ENCODE peak calls at places on chromosome 15, in eight cellular contexts. One of them, this sample, is unnamed.

GRCh38 chr15:96333194-96334016 is 2.9 kb downstream of the NR2F2 start:
- DNase-seq in fibroblast of the aortic adventitia: peak; percentile 42
- DNase-seq in lower lobe of right lung: peak; percentile 57
- DNase-seq in esophagus muscularis mucosa: peak; percentile 91
- DNase-seq in pancreas: peak; percentile 82
- DNase-seq in GM23338: peak; percentile 87
- DNase-seq in WERI-Rb-1: no peak
- DNase-seq in psoas muscle: peak; percentile 78
- DNase-seq in this sample: no peak

GRCh38 chr15:86236721-86237121 is 157.1 kb downstream of the AGBL1 start:
- DNase-seq in fibroblast of the aortic adventitia: no peak
- DNase-seq in lower lobe of right lung: no peak
- DNase-seq in esophagus muscularis mucosa: no peak
- DNase-seq in pancreas: no peak
- DNase-seq in GM23338: peak; percentile 86
- DNase-seq in WERI-Rb-1: no peak
- DNase-seq in psoas muscle: no peak
- DNase-seq in this sample: no peak

GRCh38 chr15:75823860-75824613 is 19.2 kb upstream of the UBE2Q2 start:
- DNase-seq in fibroblast of the aortic adventitia: no peak
- DNase-seq in lower lobe of right lung: no peak
- DNase-seq in esophagus muscularis mucosa: peak; percentile 68
- DNase-seq in pancreas: no peak
- DNase-seq in GM23338: peak; percentile 92
- DNase-seq in WERI-Rb-1: no peak
- DNase-seq in psoas muscle: no peak
- DNase-seq in this sample: no peak

GRCh38 chr15:100393008-100393407 is 51.2 kb upstream of the ADAMTS17 start:
- DNase-seq in fibroblast of the aortic adventitia: no peak
- DNase-seq in lower lobe of right lung: no peak
- DNase-seq in esophagus muscularis mucosa: no peak
- DNase-seq in pancreas: no peak
- DNase-seq in GM23338: no peak
- DNase-seq in WERI-Rb-1: no peak
- DNase-seq in psoas muscle: no peak
- DNase-seq in this sample: no peak

GRCh38 chr15:66720206-66721010 is 18.4 kb downstream of the SMAD6 start:
- DNase-seq in fibroblast of the aortic adventitia: peak; percentile 84
- DNase-seq in lower lobe of right lung: peak; percentile 79
- DNase-seq in esophagus muscularis mucosa: no peak
- DNase-seq in pancreas: no peak
- DNase-seq in GM23338: no peak
- DNase-seq in WERI-Rb-1: no peak
- DNase-seq in psoas muscle: no peak
- DNase-seq in this sample: peak; percentile 77

GRCh38 chr15:98612490-98613110 is 35.7 kb upstream of the IGF1R start:
- DNase-seq in fibroblast of the aortic adventitia: no peak
- DNase-seq in lower lobe of right lung: no peak
- DNase-seq in esophagus muscularis mucosa: peak; percentile 85
- DNase-seq in pancreas: no peak
- DNase-seq in GM23338: no peak
- DNase-seq in WERI-Rb-1: no peak
- DNase-seq in psoas muscle: no peak
- DNase-seq in this sample: no peak

GRCh38 chr15:44801368-44801767 is 65.0 kb downstream of the TRIM69 start:
- DNase-seq in fibroblast of the aortic adventitia: peak; percentile 8
- DNase-seq in lower lobe of right lung: no peak
- DNase-seq in esophagus muscularis mucosa: no peak
- DNase-seq in pancreas: no peak
- DNase-seq in GM23338: no peak
- DNase-seq in WERI-Rb-1: no peak
- DNase-seq in psoas muscle: no peak
- DNase-seq in this sample: no peak

GRCh38 chr15:96262497-96263268 is 67.8 kb upstream of the NR2F2 start:
- DNase-seq in fibroblast of the aortic adventitia: no peak
- DNase-seq in lower lobe of right lung: no peak
- DNase-seq in esophagus muscularis mucosa: peak; percentile 80
- DNase-seq in pancreas: no peak
- DNase-seq in GM23338: no peak
- DNase-seq in WERI-Rb-1: no peak
- DNase-seq in psoas muscle: no peak
- DNase-seq in this sample: no peak

GRCh38 chr15:96325579-96326331 is 4.7 kb upstream of the NR2F2 start:
- DNase-seq in fibroblast of the aortic adventitia: peak; percentile 71
- DNase-seq in lower lobe of right lung: no peak
- DNase-seq in esophagus muscularis mucosa: no peak
- DNase-seq in pancreas: no peak
- DNase-seq in GM23338: peak; percentile 46
- DNase-seq in WERI-Rb-1: no peak
- DNase-seq in psoas muscle: no peak
- DNase-seq in this sample: peak; percentile 55

GRCh38 chr15:64197425-64197824 is 34.6 kb upstream of the PPIB start:
- DNase-seq in fibroblast of the aortic adventitia: peak; percentile 93
- DNase-seq in lower lobe of right lung: no peak
- DNase-seq in esophagus muscularis mucosa: no peak
- DNase-seq in pancreas: no peak
- DNase-seq in GM23338: no peak
- DNase-seq in WERI-Rb-1: no peak
- DNase-seq in psoas muscle: no peak
- DNase-seq in this sample: no peak

GRCh38 chr15:39429898-39430357 is 151.0 kb upstream of the THBS1 start:
- DNase-seq in fibroblast of the aortic adventitia: peak; percentile 97
- DNase-seq in lower lobe of right lung: no peak
- DNase-seq in esophagus muscularis mucosa: no peak
- DNase-seq in pancreas: no peak
- DNase-seq in GM23338: no peak
- DNase-seq in WERI-Rb-1: no peak
- DNase-seq in psoas muscle: no peak
- DNase-seq in this sample: peak; percentile 75

GRCh38 chr15:49083471-49084284 is 37.4 kb upstream of the SECISBP2L start:
- DNase-seq in fibroblast of the aortic adventitia: peak; percentile 45
- DNase-seq in lower lobe of right lung: no peak
- DNase-seq in esophagus muscularis mucosa: no peak
- DNase-seq in pancreas: no peak
- DNase-seq in GM23338: no peak
- DNase-seq in WERI-Rb-1: no peak
- DNase-seq in psoas muscle: no peak
- DNase-seq in this sample: peak; percentile 57

GRCh38 chr15:34889486-34889885 is 80.1 kb downstream of the AQR start:
- DNase-seq in fibroblast of the aortic adventitia: peak; percentile 31
- DNase-seq in lower lobe of right lung: no peak
- DNase-seq in esophagus muscularis mucosa: no peak
- DNase-seq in pancreas: no peak
- DNase-seq in GM23338: no peak
- DNase-seq in WERI-Rb-1: no peak
- DNase-seq in psoas muscle: no peak
- DNase-seq in this sample: peak; percentile 22

GRCh38 chr15:37016287-37016686 is 84.1 kb downstream of the MEIS2 start:
- DNase-seq in fibroblast of the aortic adventitia: peak; percentile 95
- DNase-seq in lower lobe of right lung: no peak
- DNase-seq in esophagus muscularis mucosa: no peak
- DNase-seq in pancreas: no peak
- DNase-seq in GM23338: no peak
- DNase-seq in WERI-Rb-1: no peak
- DNase-seq in psoas muscle: no peak
- DNase-seq in this sample: peak; percentile 70

GRCh38 chr15:68028137-68028771 is 25.9 kb upstream of the PIAS1 start:
- DNase-seq in fibroblast of the aortic adventitia: no peak
- DNase-seq in lower lobe of right lung: no peak
- DNase-seq in esophagus muscularis mucosa: no peak
- DNase-seq in pancreas: no peak
- DNase-seq in GM23338: no peak
- DNase-seq in WERI-Rb-1: no peak
- DNase-seq in psoas muscle: no peak
- DNase-seq in this sample: peak; percentile 19

GRCh38 chr15:39587291-39587909 is 6.5 kb downstream of the THBS1 start:
- DNase-seq in fibroblast of the aortic adventitia: peak; percentile 34
- DNase-seq in lower lobe of right lung: no peak
- DNase-seq in esophagus muscularis mucosa: no peak
- DNase-seq in pancreas: no peak
- DNase-seq in GM23338: no peak
- DNase-seq in WERI-Rb-1: no peak
- DNase-seq in psoas muscle: no peak
- DNase-seq in this sample: peak; percentile 82

GRCh38 chr15:77179541-77179998 is 108.7 kb upstream of the TSPAN3 start:
- DNase-seq in fibroblast of the aortic adventitia: no peak
- DNase-seq in lower lobe of right lung: no peak
- DNase-seq in esophagus muscularis mucosa: no peak
- DNase-seq in pancreas: no peak
- DNase-seq in GM23338: no peak
- DNase-seq in WERI-Rb-1: no peak
- DNase-seq in psoas muscle: no peak
- DNase-seq in this sample: no peak

DNA sequence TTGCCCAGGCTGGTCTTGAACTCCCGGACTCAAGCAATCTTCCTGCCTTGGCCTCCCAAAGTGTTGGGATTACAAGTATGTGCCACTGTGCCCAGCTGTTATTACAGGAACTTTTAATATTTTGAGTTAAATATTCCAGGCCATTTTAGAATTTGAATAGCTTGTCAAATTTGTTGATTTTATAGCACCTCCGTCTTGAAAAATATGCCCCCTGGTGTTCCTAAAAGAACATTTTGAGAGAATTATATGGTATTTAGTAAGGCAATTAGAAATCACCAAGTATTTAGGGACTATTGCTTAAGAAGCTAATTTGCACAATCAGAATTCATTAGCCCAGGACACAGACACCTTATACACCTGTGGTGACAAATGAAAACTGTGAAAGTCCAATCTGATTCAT is 23.7 kb downstream of the PDE8A start:
- DNase-seq in fibroblast of the aortic adventitia: peak; percentile 35
- DNase-seq in lower lobe of right lung: no peak
- DNase-seq in esophagus muscularis mucosa: no peak
- DNase-seq in pancreas: no peak
- DNase-seq in GM23338: no peak
- DNase-seq in WERI-Rb-1: no peak
- DNase-seq in psoas muscle: no peak
- DNase-seq in this sample: no peak
- TF ChIP-seq CTCF in fibroblast of the aortic adventitia: no peak
- TF ChIP-seq CTCF in lower lobe of right lung: no peak
- TF ChIP-seq CTCF in esophagus muscularis mucosa: no peak
- TF ChIP-seq CTCF in pancreas: no peak
- TF ChIP-seq CTCF in GM23338: peak; percentile 33
- TF ChIP-seq CTCF in WERI-Rb-1: no peak
- TF ChIP-seq CTCF in psoas muscle: no peak
- TF ChIP-seq CTCF in this sample: peak; percentile 71

DNA sequence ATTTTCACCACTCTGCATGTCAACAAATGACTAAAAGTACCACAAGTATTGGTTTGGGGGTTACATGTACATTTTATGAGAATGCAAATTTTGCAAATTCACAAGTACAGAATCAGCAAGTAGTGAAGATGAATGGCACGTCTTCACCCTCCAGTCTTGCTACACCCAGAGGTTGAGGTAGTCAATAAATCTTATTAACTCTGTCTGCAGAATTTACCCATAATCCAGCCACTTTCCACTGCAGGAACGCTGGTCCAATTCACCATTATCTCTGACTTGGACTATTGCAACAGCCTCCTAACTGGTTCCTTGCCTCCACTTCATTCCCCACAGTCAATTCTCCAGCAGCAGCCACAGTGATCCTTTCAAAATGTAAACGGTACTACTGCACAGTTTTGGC is 10.6 kb downstream of the PSMA4 start:
- DNase-seq in fibroblast of the aortic adventitia: no peak
- DNase-seq in lower lobe of right lung: no peak
- DNase-seq in esophagus muscularis mucosa: no peak
- DNase-seq in pancreas: no peak
- DNase-seq in GM23338: no peak
- DNase-seq in WERI-Rb-1: no peak
- DNase-seq in psoas muscle: no peak
- DNase-seq in this sample: no peak
- TF ChIP-seq CTCF in fibroblast of the aortic adventitia: no peak
- TF ChIP-seq CTCF in lower lobe of right lung: no peak
- TF ChIP-seq CTCF in esophagus muscularis mucosa: no peak
- TF ChIP-seq CTCF in pancreas: no peak
- TF ChIP-seq CTCF in GM23338: no peak
- TF ChIP-seq CTCF in WERI-Rb-1: no peak
- TF ChIP-seq CTCF in psoas muscle: no peak
- TF ChIP-seq CTCF in this sample: no peak

DNA sequence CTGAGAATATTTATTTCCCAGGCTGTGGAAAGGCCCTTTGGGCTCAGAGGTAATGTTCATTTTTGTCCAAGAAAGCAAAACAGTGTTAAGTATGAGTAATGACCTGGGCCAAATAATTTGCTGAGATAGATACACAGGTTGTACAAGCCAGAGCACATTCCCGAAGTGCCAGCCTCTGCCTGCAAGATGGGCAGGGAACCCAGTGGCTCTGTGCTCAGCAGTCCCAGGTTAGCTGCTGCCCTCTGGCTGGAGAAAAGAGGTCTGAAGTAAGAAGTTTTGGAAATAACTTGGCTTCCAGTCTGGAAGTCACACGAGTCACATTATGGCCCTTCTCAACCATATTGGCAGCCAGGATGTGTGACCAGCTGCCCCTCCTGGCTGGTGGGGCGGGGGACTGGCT is 20.2 kb downstream of the MYZAP start:
- DNase-seq in fibroblast of the aortic adventitia: peak; percentile 37
- DNase-seq in lower lobe of right lung: peak; percentile 58
- DNase-seq in esophagus muscularis mucosa: no peak
- DNase-seq in pancreas: no peak
- DNase-seq in GM23338: peak; percentile 43
- DNase-seq in WERI-Rb-1: no peak
- DNase-seq in psoas muscle: no peak
- DNase-seq in this sample: peak; percentile 39
- TF ChIP-seq CTCF in fibroblast of the aortic adventitia: peak; percentile 45
- TF ChIP-seq CTCF in lower lobe of right lung: peak; percentile 42
- TF ChIP-seq CTCF in esophagus muscularis mucosa: peak; percentile 73
- TF ChIP-seq CTCF in pancreas: peak; percentile 26
- TF ChIP-seq CTCF in GM23338: peak; percentile 28
- TF ChIP-seq CTCF in WERI-Rb-1: peak; percentile 15
- TF ChIP-seq CTCF in psoas muscle: peak; percentile 24
- TF ChIP-seq CTCF in this sample: peak; percentile 64

GRCh38 chr15:89774492-89774891 is 1.6 kb upstream of the MESP2 start:
- DNase-seq in fibroblast of the aortic adventitia: no peak
- DNase-seq in lower lobe of right lung: no peak
- DNase-seq in esophagus muscularis mucosa: no peak
- DNase-seq in pancreas: no peak
- DNase-seq in GM23338: no peak
- DNase-seq in WERI-Rb-1: no peak
- DNase-seq in psoas muscle: no peak
- DNase-seq in this sample: no peak

GRCh38 chr15:89777821-89778380 is 1.8 kb downstream of the MESP2 start:
- DNase-seq in fibroblast of the aortic adventitia: no peak
- DNase-seq in lower lobe of right lung: no peak
- DNase-seq in esophagus muscularis mucosa: no peak
- DNase-seq in pancreas: no peak
- DNase-seq in GM23338: no peak
- DNase-seq in WERI-Rb-1: no peak
- DNase-seq in psoas muscle: no peak
- DNase-seq in this sample: no peak

GRCh38 chr15:89775815-89776214 is 317 bp upstream of the MESP2 start:
- DNase-seq in fibroblast of the aortic adventitia: no peak
- DNase-seq in lower lobe of right lung: no peak
- DNase-seq in esophagus muscularis mucosa: no peak
- DNase-seq in pancreas: no peak
- DNase-seq in GM23338: no peak
- DNase-seq in WERI-Rb-1: no peak
- DNase-seq in psoas muscle: no peak
- DNase-seq in this sample: no peak

GRCh38 chr15:89777073-89777820 is 1.1 kb downstream of the MESP2 start:
- DNase-seq in fibroblast of the aortic adventitia: no peak
- DNase-seq in lower lobe of right lung: no peak
- DNase-seq in esophagus muscularis mucosa: no peak
- DNase-seq in pancreas: no peak
- DNase-seq in GM23338: peak; percentile 40
- DNase-seq in WERI-Rb-1: no peak
- DNase-seq in psoas muscle: no peak
- DNase-seq in this sample: no peak

GRCh38 chr15:89776274-89777072 is at the start of gene MESP2:
- DNase-seq in fibroblast of the aortic adventitia: peak; percentile 76
- DNase-seq in lower lobe of right lung: peak; percentile 89
- DNase-seq in esophagus muscularis mucosa: peak; percentile 94
- DNase-seq in pancreas: peak; percentile 94
- DNase-seq in GM23338: peak; percentile 94
- DNase-seq in WERI-Rb-1: no peak
- DNase-seq in psoas muscle: peak; percentile 92
- DNase-seq in this sample: peak; percentile 77
- TF ChIP-seq CTCF in fibroblast of the aortic adventitia: peak; percentile 52
- TF ChIP-seq CTCF in lower lobe of right lung: peak; percentile 61
- TF ChIP-seq CTCF in esophagus muscularis mucosa: peak; percentile 61
- TF ChIP-seq CTCF in pancreas: no peak
- TF ChIP-seq CTCF in GM23338: peak; percentile 32
- TF ChIP-seq CTCF in WERI-Rb-1: no peak
- TF ChIP-seq CTCF in psoas muscle: peak; percentile 45
- TF ChIP-seq CTCF in this sample: peak; percentile 73